ENCODE peak calls at places on chromosomes 16 and 17, in nine cellular contexts. J is CD8-positive, alpha-beta T cell; T is tibial nerve; L is left lung; Y is suprapubic skin; I is body of pancreas; B is right lobe of liver; E is upper lobe of right lung; A is heart left ventricle. V is an unnamed sample.

GRCh38 chr16:88296437-88297177 is 86.2 kb upstream of the ZNF469 start:
- DNase-seq in J (no peak), T (no peak), L (peak; percentile 45), Y (no peak), I (no peak), B (no peak), E (no peak), A (no peak), V (no peak)

GRCh38 chr17:18379246-18380146 is 1.9 kb downstream of the EVPLL start:
- DNase-seq in J (no peak), T (no peak), L (peak; percentile 61), Y (no peak), I (no peak), B (no peak), E (peak; percentile 57), A (no peak), V (no peak)

GRCh38 chr17:78192616-78193015 is 5.5 kb downstream of the AFMID start:
- DNase-seq in J (no peak), T (no peak), L (no peak), Y (no peak), I (no peak), B (no peak), E (no peak), A (no peak), V (no peak)

GRCh38 chr16:50281391-50282009 is 15.1 kb downstream of the ADCY7 start:
- DNase-seq in J (no peak), T (no peak), L (peak; percentile 71), Y (no peak), I (no peak), B (peak; percentile 19), E (no peak), A (no peak), V (no peak)

GRCh38 chr16:23274968-23275367 is 27.1 kb upstream of the SCNN1B start:
- DNase-seq in J (no peak), T (no peak), L (no peak), Y (no peak), I (no peak), B (no peak), E (no peak), A (no peak), V (no peak)

GRCh38 chr17:50028207-50029120 is 27.4 kb upstream of the ITGA3 start:
- DNase-seq in J (no peak), T (no peak), L (peak; percentile 84), Y (no peak), I (peak; percentile 47), B (no peak), E (peak; percentile 79), A (no peak), V (no peak)

GRCh38 chr17:81165246-81166032 is at the start of gene PVALEF:
- DNase-seq in J (no peak), T (no peak), L (peak; percentile 82), Y (no peak), I (peak; percentile 33), B (no peak), E (no peak), A (no peak), V (peak; percentile 51)

GRCh38 chr16:21277927-21278706 is at the start of gene CRYM:
- DNase-seq in J (no peak), T (no peak), L (peak; percentile 88), Y (no peak), I (peak; percentile 56), B (peak; percentile 81), E (peak; percentile 83), A (peak; percentile 66), V (peak; percentile 55)

GRCh38 chr16:56941092-56941491 is 9.2 kb downstream of the HERPUD1 start:
- DNase-seq in J (no peak), T (no peak), L (no peak), Y (no peak), I (no peak), B (no peak), E (no peak), A (no peak), V (no peak)

GRCh38 chr17:82281502-82282238 is 8.2 kb upstream of the CSNK1D start:
- DNase-seq in J (no peak), T (no peak), L (peak; percentile 84), Y (no peak), I (peak; percentile 93), B (no peak), E (peak; percentile 89), A (no peak), V (no peak)

GRCh38 chr17:6061290-6061689 is 8.9 kb upstream of the WSCD1 start:
- DNase-seq in J (no peak), T (no peak), L (no peak), Y (no peak), I (no peak), B (no peak), E (no peak), A (no peak), V (no peak)

GRCh38 chr16:65244811-65245210 is 122.9 kb upstream of the CDH11 start:
- DNase-seq in J (no peak), T (no peak), L (no peak), Y (no peak), I (no peak), B (no peak), E (no peak), A (no peak), V (no peak)

GRCh38 chr17:59914274-59914854 is 21.4 kb downstream of the RPS6KB1 start:
- DNase-seq in J (no peak), T (no peak), L (no peak), Y (no peak), I (peak; percentile 21), B (no peak), E (no peak), A (no peak), V (peak; percentile 25)

GRCh38 chr17:19273731-19274130 is 36.6 kb downstream of the EPN2 start:
- DNase-seq in J (no peak), T (no peak), L (no peak), Y (no peak), I (no peak), B (no peak), E (no peak), A (no peak), V (no peak)

GRCh38 chr16:75789237-75789636 is 62.9 kb upstream of the CPHXL start:
- DNase-seq in J (no peak), T (no peak), L (no peak), Y (no peak), I (peak; percentile 27), B (no peak), E (no peak), A (no peak), V (peak; percentile 15)

GRCh38 chr17:40553694-40554534 is 11.4 kb downstream of the CCR7 start:
- DNase-seq in J (no peak), T (peak; percentile 66), L (no peak), Y (peak; percentile 90), I (peak; percentile 54), B (no peak), E (peak; percentile 70), A (peak; percentile 62), V (no peak)

GRCh38 chr17:28523186-28523585 is 17.0 kb downstream of the FOXN1 start:
- DNase-seq in J (no peak), T (no peak), L (peak; percentile 69), Y (no peak), I (no peak), B (no peak), E (no peak), A (no peak), V (no peak)
- H3K4me3 ChIP-seq in J (no peak overlapping the region), T (no peak overlapping the region), L (no peak overlapping the region), Y (no peak overlapping the region), I (no peak overlapping the region), B (no peak overlapping the region), E (no peak overlapping the region), A (no peak overlapping the region), V (no peak overlapping the region)

GRCh38 chr17:4880850-4881249 is 18.5 kb upstream of the C17orf107 start:
- DNase-seq in J (no peak), T (no peak), L (peak; percentile 47), Y (no peak), I (no peak), B (no peak), E (no peak), A (no peak), V (no peak)
- H3K4me1 ChIP-seq in J (no peaks in the 10 kb centered on the region), T (peaks cover 10% of the 10 kb centered on the region), L (no peaks in the 10 kb centered on the region), Y (peaks cover 24% of the 10 kb centered on the region), I (no peaks in the 10 kb centered on the region), B (no peaks in the 10 kb centered on the region), E (peaks cover 7% of the 10 kb centered on the region), A (peaks cover 7% of the 10 kb centered on the region), V (no peaks in the 10 kb centered on the region)

DNA sequence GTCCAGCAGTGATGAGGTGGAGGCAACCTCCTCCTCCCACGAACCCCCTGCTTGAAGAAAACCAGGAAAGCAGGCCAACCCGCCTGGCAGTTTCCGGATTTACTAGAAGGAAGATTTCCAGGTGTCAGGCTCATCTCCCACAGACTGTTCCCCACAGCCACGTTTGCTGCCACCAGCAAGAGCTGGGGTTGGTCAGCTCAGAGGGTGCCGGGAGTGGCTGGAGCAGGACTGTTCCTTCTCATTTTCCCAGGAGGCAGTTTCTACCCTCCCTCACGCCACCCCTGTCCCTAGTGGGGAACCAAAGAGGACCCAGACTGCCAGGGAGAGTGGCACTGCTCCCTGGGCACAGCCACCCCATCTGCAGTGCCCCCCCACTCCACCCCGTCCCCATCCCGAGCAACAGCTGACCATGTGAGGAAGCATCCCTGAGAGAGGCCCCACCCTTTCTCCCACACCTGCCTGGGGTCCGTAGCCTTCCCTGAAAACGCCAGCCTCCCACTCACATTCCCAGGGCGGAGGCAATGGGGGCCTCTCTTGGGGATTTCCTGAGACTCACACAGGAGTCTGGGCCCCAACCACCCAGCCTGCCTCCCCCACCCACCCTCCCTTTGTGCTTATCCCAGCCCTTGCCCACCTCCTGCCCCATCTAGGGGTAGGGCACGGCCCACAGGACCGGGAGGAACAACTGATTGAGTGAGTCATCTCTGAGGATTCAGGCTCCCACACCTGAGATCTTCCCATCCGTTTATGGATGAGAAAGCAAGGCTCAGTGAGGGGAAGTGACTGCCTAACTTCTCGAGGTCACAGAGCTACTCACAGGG is 5.8 kb downstream of the KRT17 start:
- DNase-seq in J (no peak), T (no peak), L (no peak), Y (peak; percentile 55), I (no peak), B (no peak), E (peak; percentile 41), A (no peak), V (no peak)
- TF ChIP-seq CTCF in J (no peak), T (no peak), L (no peak), Y (no peak), I (no peak), B (no peak), E (no peak), A (no peak), V (no peak)

GRCh38 chr17:977163-977562 is 2.4 kb downstream of the NXN start:
- DNase-seq in J (no peak), T (no peak), L (no peak), Y (no peak), I (no peak), B (no peak), E (no peak), A (no peak), V (no peak)
- H3K4me3 ChIP-seq in J (no peak overlapping the region), T (no peak overlapping the region), L (no peak overlapping the region), Y (peak overlapping the region; percentile 0), I (no peak overlapping the region), B (no peak overlapping the region), E (no peak overlapping the region), A (no peak overlapping the region), V (no peak overlapping the region)

GRCh38 chr17:65055708-65056638 is 567 bp downstream of the GNA13 start:
- DNase-seq in J (peak; percentile 66), T (peak; percentile 30), L (peak; percentile 90), Y (peak; percentile 87), I (peak; percentile 69), B (peak; percentile 69), E (peak; percentile 86), A (peak; percentile 72), V (peak; percentile 40)
- H3K4me1 ChIP-seq in J (peaks cover 14% of the 10 kb centered on the region), T (peaks cover 36% of the 10 kb centered on the region), L (peaks cover 12% of the 10 kb centered on the region), Y (peaks cover 64% of the 10 kb centered on the region), I (peaks cover 20% of the 10 kb centered on the region), B (peaks cover 10% of the 10 kb centered on the region), E (peaks cover 38% of the 10 kb centered on the region), A (peaks cover 57% of the 10 kb centered on the region), V (no peaks in the 10 kb centered on the region)

V was measured in BE2C.